ENCODE peak calls at places on chromosome 4, in six cellular contexts. P, F, I, M, J and B are unnamed samples.

GRCh38 chr4:3363411-3364141 is 70.8 kb downstream of the RGS12 start:
- DNase-seq in F (no peak), I (no peak), J (no peak), M (no peak), P (no peak), B (no peak)

GRCh38 chr4:119237642-119238041 is 25.1 kb downstream of the USP53 start:
- DNase-seq in M (no peak), P (no peak), I (no peak), F (no peak), J (no peak), B (no peak)

GRCh38 chr4:152278505-152279301 is 257.2 kb downstream of the FBXW7 start:
- DNase-seq in I (no peak), M (peak), J (no peak), F (no peak), P (no peak), B (peak)

GRCh38 chr4:7805533-7806079 is 134.1 kb downstream of the AFAP1 start:
- DNase-seq in M (peak), I (no peak), P (no peak), J (peak), F (peak), B (no peak)

GRCh38 chr4:100284302-100284701 is 94.0 kb upstream of the DDIT4L start:
- DNase-seq in M (no peak), J (no peak), P (no peak), I (no peak), F (no peak), B (no peak)

GRCh38 chr4:112153222-112153791 is 8.1 kb downstream of the FAM241A start:
- DNase-seq in M (no peak), P (no peak), F (no peak), J (no peak), I (no peak), B (no peak)

GRCh38 chr4:71807469-71807868 is 23.6 kb upstream of the GC start:
- DNase-seq in I (no peak), J (no peak), M (no peak), F (no peak), P (no peak), B (no peak)

GRCh38 chr4:106618920-106619319 is 250.3 kb upstream of the GIMD1 start:
- DNase-seq in J (peak), M (no peak), P (no peak), F (no peak), I (no peak), B (no peak)

GRCh38 chr4:139890810-139891209 is 225.2 kb downstream of the MGST2 start:
- DNase-seq in M (no peak), F (peak), J (peak), P (no peak), I (no peak), B (no peak)

GRCh38 chr4:51885371-51885770 is 42.4 kb downstream of the DCUN1D4 start:
- DNase-seq in I (no peak), F (peak), P (no peak), J (peak), M (peak), B (no peak)

GRCh38 chr4:52606766-52607165 is 52.3 kb downstream of the USP46 start:
- DNase-seq in M (peak), J (no peak), I (no peak), F (peak), P (no peak), B (no peak)

GRCh38 chr4:85543832-85544231 is 68.9 kb downstream of the ARHGAP24 start:
- DNase-seq in M (peak), J (no peak), P (no peak), I (no peak), F (peak), B (no peak)

GRCh38 chr4:154565704-154566103 is 2.9 kb downstream of the FGB start:
- DNase-seq in F (no peak), J (no peak), I (no peak), M (no peak), P (no peak), B (no peak)

GRCh38 chr4:177001271-177002175 is 208.8 kb upstream of the VEGFC start:
- DNase-seq in P (no peak), M (no peak), I (no peak), F (peak), J (no peak), B (no peak)

GRCh38 chr4:153529646-153530045 is 63.5 kb downstream of the TMEM131L start:
- DNase-seq in I (no peak), M (peak), F (no peak), P (no peak), J (peak), B (no peak)

GRCh38 chr4:180057891-180058643 is 2185.1 kb upstream of the TENM3 start:
- DNase-seq in M (peak), F (peak), I (no peak), P (peak), J (no peak), B (peak)

GRCh38 chr4:1406416-1406945 is at the start of gene NKX1-1:
- DNase-seq in I (no peak), F (no peak), M (no peak), J (no peak), P (peak), B (no peak)

GRCh38 chr4:32249040-32249439 is 1528.9 kb downstream of the PCDH7 start:
- DNase-seq in M (no peak), F (no peak), J (no peak), I (no peak), P (no peak), B (no peak)